ENCODE peak calls at places on chromosomes 13 and 19, in seven cellular contexts. One of them, this sample, is unnamed. For H3K9me3, the result is how much of the 10 kb centered on the place peaks cover.

GRCh38 chr19:35828694-35829301 is 16.2 kb upstream of the PRODH2 start:
- DNase-seq in CD4-positive, alpha-beta T cell: peak
- DNase-seq in kidney: peak
- DNase-seq in right lobe of liver: peak
- DNase-seq in colonic mucosa: peak
- DNase-seq in left ventricle myocardium inferior: peak
- DNase-seq in tibial nerve: no peak
- DNase-seq in this sample: peak

GRCh38 chr13:74067818-74068217 is 66.4 kb downstream of the KLF12 start:
- DNase-seq in right lobe of liver: no peak
- DNase-seq in kidney: no peak
- DNase-seq in CD4-positive, alpha-beta T cell: no peak
- DNase-seq in tibial nerve: no peak
- DNase-seq in colonic mucosa: no peak
- DNase-seq in left ventricle myocardium inferior: no peak
- DNase-seq in this sample: no peak

GRCh38 chr13:106083620-106084350 is 451.7 kb downstream of the EFNB2 start:
- DNase-seq in tibial nerve: no peak
- DNase-seq in colonic mucosa: peak
- DNase-seq in left ventricle myocardium inferior: no peak
- DNase-seq in CD4-positive, alpha-beta T cell: no peak
- DNase-seq in kidney: no peak
- DNase-seq in right lobe of liver: no peak
- DNase-seq in this sample: no peak

GRCh38 chr13:32384702-32385101 is 43.2 kb downstream of the N4BP2L1 start:
- DNase-seq in kidney: no peak
- DNase-seq in CD4-positive, alpha-beta T cell: no peak
- DNase-seq in colonic mucosa: no peak
- DNase-seq in tibial nerve: no peak
- DNase-seq in left ventricle myocardium inferior: no peak
- DNase-seq in right lobe of liver: no peak
- DNase-seq in this sample: no peak

GRCh38 chr19:3409346-3410064 is 43.1 kb downstream of the NFIC start:
- DNase-seq in kidney: peak
- DNase-seq in CD4-positive, alpha-beta T cell: no peak
- DNase-seq in left ventricle myocardium inferior: peak
- DNase-seq in right lobe of liver: peak
- DNase-seq in colonic mucosa: no peak
- DNase-seq in tibial nerve: peak
- DNase-seq in this sample: no peak

GRCh38 chr19:6481541-6482342 is at the start of gene DENND1C:
- DNase-seq in tibial nerve: no peak
- DNase-seq in left ventricle myocardium inferior: no peak
- DNase-seq in right lobe of liver: peak
- DNase-seq in CD4-positive, alpha-beta T cell: peak
- DNase-seq in kidney: peak
- DNase-seq in colonic mucosa: no peak
- DNase-seq in this sample: peak

GRCh38 chr13:114110091-114110829 is 22.2 kb downstream of the RASA3 start:
- DNase-seq in left ventricle myocardium inferior: no peak
- DNase-seq in colonic mucosa: no peak
- DNase-seq in tibial nerve: peak
- DNase-seq in kidney: peak
- DNase-seq in CD4-positive, alpha-beta T cell: peak
- DNase-seq in right lobe of liver: peak
- DNase-seq in this sample: peak

GRCh38 chr19:13692096-13692495 is 72.2 kb upstream of the MRI1 start:
- DNase-seq in colonic mucosa: no peak
- DNase-seq in tibial nerve: no peak
- DNase-seq in CD4-positive, alpha-beta T cell: no peak
- DNase-seq in kidney: no peak
- DNase-seq in left ventricle myocardium inferior: no peak
- DNase-seq in right lobe of liver: no peak
- DNase-seq in this sample: no peak

GRCh38 chr13:34931572-34931971 is 10.5 kb upstream of the NBEA start:
- DNase-seq in right lobe of liver: no peak
- DNase-seq in left ventricle myocardium inferior: no peak
- DNase-seq in colonic mucosa: no peak
- DNase-seq in tibial nerve: no peak
- DNase-seq in kidney: no peak
- DNase-seq in CD4-positive, alpha-beta T cell: no peak
- DNase-seq in this sample: no peak

GRCh38 chr13:30303269-30303668 is 4.1 kb downstream of the KATNAL1 start:
- DNase-seq in kidney: no peak
- DNase-seq in tibial nerve: no peak
- DNase-seq in colonic mucosa: no peak
- DNase-seq in CD4-positive, alpha-beta T cell: no peak
- DNase-seq in left ventricle myocardium inferior: no peak
- DNase-seq in right lobe of liver: no peak
- DNase-seq in this sample: no peak

GRCh38 chr13:113935081-113935511 is 38.8 kb downstream of the C13orf46 start:
- DNase-seq in left ventricle myocardium inferior: no peak
- DNase-seq in kidney: peak
- DNase-seq in CD4-positive, alpha-beta T cell: no peak
- DNase-seq in right lobe of liver: no peak
- DNase-seq in tibial nerve: peak
- DNase-seq in colonic mucosa: no peak
- DNase-seq in this sample: no peak

GRCh38 chr19:38685666-38686529 is 38.4 kb downstream of the ACTN4 start:
- DNase-seq in CD4-positive, alpha-beta T cell: no peak
- DNase-seq in right lobe of liver: no peak
- DNase-seq in colonic mucosa: no peak
- DNase-seq in kidney: no peak
- DNase-seq in tibial nerve: no peak
- DNase-seq in left ventricle myocardium inferior: no peak
- DNase-seq in this sample: peak

GRCh38 chr19:45200614-45201013 is 22.0 kb downstream of the BLOC1S3 start:
- DNase-seq in CD4-positive, alpha-beta T cell: no peak
- DNase-seq in tibial nerve: no peak
- DNase-seq in right lobe of liver: no peak
- DNase-seq in colonic mucosa: no peak
- DNase-seq in kidney: no peak
- DNase-seq in left ventricle myocardium inferior: no peak
- DNase-seq in this sample: no peak

GRCh38 chr13:99406799-99407201 is 94.5 kb upstream of the TM9SF2 start:
- DNase-seq in CD4-positive, alpha-beta T cell: no peak
- DNase-seq in colonic mucosa: no peak
- DNase-seq in right lobe of liver: no peak
- DNase-seq in tibial nerve: no peak
- DNase-seq in kidney: no peak
- DNase-seq in left ventricle myocardium inferior: no peak
- DNase-seq in this sample: no peak

GRCh38 chr19:8334458-8335342 is 8.4 kb downstream of the KANK3 start:
- DNase-seq in left ventricle myocardium inferior: peak
- DNase-seq in kidney: no peak
- DNase-seq in CD4-positive, alpha-beta T cell: no peak
- DNase-seq in right lobe of liver: peak
- DNase-seq in tibial nerve: no peak
- DNase-seq in colonic mucosa: peak
- DNase-seq in this sample: no peak

GRCh38 chr13:44218501-44219240 is 155.0 kb upstream of the SERP2 start:
- DNase-seq in kidney: peak
- DNase-seq in CD4-positive, alpha-beta T cell: no peak
- DNase-seq in right lobe of liver: peak
- DNase-seq in left ventricle myocardium inferior: peak
- DNase-seq in tibial nerve: peak
- DNase-seq in colonic mucosa: peak
- DNase-seq in this sample: no peak

GRCh38 chr19:47036233-47036651 is 12.2 kb downstream of the TMEM160 start:
- DNase-seq in CD4-positive, alpha-beta T cell: no peak
- DNase-seq in tibial nerve: no peak
- DNase-seq in colonic mucosa: peak
- DNase-seq in kidney: no peak
- DNase-seq in left ventricle myocardium inferior: no peak
- DNase-seq in right lobe of liver: no peak
- DNase-seq in this sample: no peak

GRCh38 chr19:15297416-15298224 is 34.7 kb downstream of the BRD4 start:
- DNase-seq in colonic mucosa: peak
- DNase-seq in kidney: no peak
- DNase-seq in CD4-positive, alpha-beta T cell: no peak
- DNase-seq in tibial nerve: no peak
- DNase-seq in left ventricle myocardium inferior: no peak
- DNase-seq in right lobe of liver: no peak
- DNase-seq in this sample: no peak

GRCh38 chr13:105363747-105364177 is 1171.7 kb downstream of the EFNB2 start:
- DNase-seq in kidney: no peak
- DNase-seq in right lobe of liver: no peak
- DNase-seq in colonic mucosa: no peak
- DNase-seq in CD4-positive, alpha-beta T cell: no peak
- DNase-seq in left ventricle myocardium inferior: no peak
- DNase-seq in tibial nerve: no peak
- DNase-seq in this sample: no peak

GRCh38 chr13:113087923-113088690 is 17.5 kb upstream of the F7 start:
- DNase-seq in right lobe of liver: peak
- DNase-seq in left ventricle myocardium inferior: peak
- DNase-seq in colonic mucosa: no peak
- DNase-seq in kidney: peak
- DNase-seq in tibial nerve: no peak
- DNase-seq in CD4-positive, alpha-beta T cell: no peak
- DNase-seq in this sample: no peak

DNA sequence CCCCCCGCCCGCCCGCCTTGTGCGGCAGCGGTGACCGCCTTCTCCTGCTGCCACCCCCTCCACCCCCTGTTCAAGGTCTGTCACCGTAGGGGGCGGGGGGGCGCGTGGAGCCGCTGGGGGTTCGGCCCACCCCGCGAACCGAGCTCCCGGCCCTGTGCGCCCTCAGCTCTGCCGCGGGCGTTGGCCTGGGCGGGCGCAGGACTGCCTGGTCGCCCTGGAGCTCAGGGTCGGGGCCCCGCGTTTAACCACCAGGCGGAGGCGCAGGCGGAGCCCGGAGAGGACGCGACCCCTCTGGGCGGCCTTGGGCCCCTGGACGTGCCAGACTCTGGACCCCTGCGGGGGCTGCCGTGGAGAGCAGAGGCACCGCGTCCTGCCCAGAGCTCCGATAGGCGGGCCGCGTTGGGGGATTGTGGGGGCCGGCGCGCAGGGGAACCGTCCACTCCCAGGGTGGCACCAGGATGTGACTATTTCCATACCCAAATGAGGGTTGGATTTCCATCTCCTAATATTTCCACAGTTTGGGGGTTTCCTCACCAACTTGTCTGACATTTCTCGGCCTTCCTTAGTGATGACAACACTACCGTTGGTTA is 13.0 kb upstream of the USP29 start:
- DNase-seq in left ventricle myocardium inferior: no peak
- DNase-seq in CD4-positive, alpha-beta T cell: no peak
- DNase-seq in tibial nerve: no peak
- DNase-seq in colonic mucosa: no peak
- DNase-seq in right lobe of liver: no peak
- DNase-seq in kidney: no peak
- DNase-seq in this sample: no peak
- H3K9me3 ChIP-seq in left ventricle myocardium inferior: under half
- H3K9me3 ChIP-seq in CD4-positive, alpha-beta T cell: under half
- H3K9me3 ChIP-seq in tibial nerve: under half
- H3K9me3 ChIP-seq in colonic mucosa: under half
- H3K9me3 ChIP-seq in right lobe of liver: under half
- H3K9me3 ChIP-seq in kidney: under half
- H3K9me3 ChIP-seq in this sample: under half

DNA sequence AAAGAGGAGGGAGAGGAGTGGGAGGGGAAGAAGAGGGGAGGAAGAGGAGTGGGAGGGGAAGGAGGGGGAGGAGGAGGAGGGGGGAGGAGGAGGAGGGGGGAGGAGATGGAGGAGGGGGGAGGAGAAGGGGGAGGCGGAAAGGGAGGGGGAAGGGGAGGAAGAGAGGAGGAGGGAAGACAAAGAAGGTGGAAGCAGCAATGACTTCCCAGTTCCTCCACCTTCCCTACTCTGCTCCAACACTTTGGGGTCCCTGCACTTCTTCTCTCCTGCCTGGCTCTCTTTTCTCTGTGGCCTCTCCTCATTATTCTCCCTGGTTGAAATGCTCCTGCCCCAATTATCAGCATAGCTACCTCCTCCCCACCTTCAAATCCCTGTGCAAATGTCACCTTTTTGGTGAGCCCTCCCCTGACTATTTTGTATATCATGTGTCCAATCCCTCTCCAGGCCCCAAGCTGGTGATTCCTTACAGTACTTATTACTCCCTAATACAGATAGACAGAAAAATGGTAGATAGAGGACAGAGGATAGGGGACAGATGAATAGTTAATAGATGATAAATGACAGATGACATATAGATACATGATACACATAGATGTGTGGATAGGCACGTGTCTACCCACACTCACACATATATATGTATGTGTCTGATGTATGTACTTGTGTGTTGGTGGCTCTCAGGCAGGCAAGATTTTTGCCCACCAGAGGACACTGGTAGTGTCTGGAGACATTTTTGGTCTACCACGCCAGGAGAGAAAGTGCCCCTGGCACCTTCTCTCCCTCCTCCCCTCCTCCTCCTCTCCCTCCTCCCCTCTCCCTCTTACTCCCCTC is 25.2 kb downstream of the NLRP9 start:
- DNase-seq in right lobe of liver: no peak
- DNase-seq in CD4-positive, alpha-beta T cell: no peak
- DNase-seq in left ventricle myocardium inferior: no peak
- DNase-seq in colonic mucosa: no peak
- DNase-seq in kidney: no peak
- DNase-seq in tibial nerve: no peak
- DNase-seq in this sample: no peak
- H3K9me3 ChIP-seq in right lobe of liver: under half
- H3K9me3 ChIP-seq in CD4-positive, alpha-beta T cell: under half
- H3K9me3 ChIP-seq in left ventricle myocardium inferior: under half
- H3K9me3 ChIP-seq in colonic mucosa: under half
- H3K9me3 ChIP-seq in kidney: under half
- H3K9me3 ChIP-seq in tibial nerve: under half
- H3K9me3 ChIP-seq in this sample: under half

GRCh38 chr19:30880551-30880950 is 468.7 kb downstream of the TSHZ3 start:
- DNase-seq in CD4-positive, alpha-beta T cell: no peak
- DNase-seq in colonic mucosa: no peak
- DNase-seq in kidney: no peak
- DNase-seq in tibial nerve: no peak
- DNase-seq in left ventricle myocardium inferior: no peak
- DNase-seq in right lobe of liver: no peak
- DNase-seq in this sample: no peak

GRCh38 chr19:30878456-30878855 is 470.8 kb downstream of the TSHZ3 start:
- DNase-seq in colonic mucosa: no peak
- DNase-seq in right lobe of liver: no peak
- DNase-seq in CD4-positive, alpha-beta T cell: no peak
- DNase-seq in tibial nerve: no peak
- DNase-seq in kidney: no peak
- DNase-seq in left ventricle myocardium inferior: no peak
- DNase-seq in this sample: no peak

GRCh38 chr19:30879225-30879624 is 470.0 kb downstream of the TSHZ3 start:
- DNase-seq in tibial nerve: no peak
- DNase-seq in left ventricle myocardium inferior: no peak
- DNase-seq in colonic mucosa: no peak
- DNase-seq in right lobe of liver: no peak
- DNase-seq in kidney: no peak
- DNase-seq in CD4-positive, alpha-beta T cell: no peak
- DNase-seq in this sample: no peak

GRCh38 chr19:30880151-30880550 is 469.1 kb downstream of the TSHZ3 start:
- DNase-seq in kidney: no peak
- DNase-seq in CD4-positive, alpha-beta T cell: no peak
- DNase-seq in tibial nerve: no peak
- DNase-seq in left ventricle myocardium inferior: no peak
- DNase-seq in colonic mucosa: no peak
- DNase-seq in right lobe of liver: no peak
- DNase-seq in this sample: no peak

GRCh38 chr19:30877591-30878230 is 471.5 kb downstream of the TSHZ3 start:
- DNase-seq in left ventricle myocardium inferior: no peak
- DNase-seq in tibial nerve: no peak
- DNase-seq in colonic mucosa: no peak
- DNase-seq in kidney: no peak
- DNase-seq in right lobe of liver: no peak
- DNase-seq in CD4-positive, alpha-beta T cell: no peak
- DNase-seq in this sample: no peak
- H3K9me3 ChIP-seq in left ventricle myocardium inferior: under half
- H3K9me3 ChIP-seq in tibial nerve: under half
- H3K9me3 ChIP-seq in colonic mucosa: under half
- H3K9me3 ChIP-seq in kidney: under half
- H3K9me3 ChIP-seq in right lobe of liver: under half
- H3K9me3 ChIP-seq in CD4-positive, alpha-beta T cell: under half
- H3K9me3 ChIP-seq in this sample: under half

GRCh38 chr19:53577968-53578367 is 40.0 kb downstream of the ZNF331 start:
- DNase-seq in right lobe of liver: no peak
- DNase-seq in tibial nerve: no peak
- DNase-seq in colonic mucosa: no peak
- DNase-seq in left ventricle myocardium inferior: no peak
- DNase-seq in CD4-positive, alpha-beta T cell: no peak
- DNase-seq in kidney: peak
- DNase-seq in this sample: no peak
- H3K9me3 ChIP-seq in right lobe of liver: under half
- H3K9me3 ChIP-seq in tibial nerve: under half
- H3K9me3 ChIP-seq in colonic mucosa: under half
- H3K9me3 ChIP-seq in left ventricle myocardium inferior: half or more
- H3K9me3 ChIP-seq in CD4-positive, alpha-beta T cell: half or more
- H3K9me3 ChIP-seq in kidney: under half
- H3K9me3 ChIP-seq in this sample: under half

This sample was measured in T-helper 17 cell.